ENCODE peak calls at places on chromosome 4, in five cellular contexts. F is A549, Y is SK-N-SH, U is K562, Z is H1. Q is an unnamed sample.

GRCh38 chr4:41212221-41213203 is 1.8 kb downstream of the APBB2 start:
- DNase-seq in F (peak; percentile 69), Y (peak; percentile 55), U (no peak), Z (no peak), Q (peak; percentile 64)

GRCh38 chr4:126209117-126209516 is 894.4 kb downstream of the FAT4 start:
- DNase-seq in F (no peak), Y (no peak), U (no peak), Z (no peak), Q (no peak)

GRCh38 chr4:4182835-4183568 is 43.7 kb downstream of the OTOP1 start:
- DNase-seq in F (peak; percentile 5), Y (peak; percentile 21), U (peak; percentile 61), Z (peak; percentile 39), Q (peak; percentile 57)

GRCh38 chr4:82733636-82734035 is 65.0 kb downstream of the SCD5 start:
- DNase-seq in F (no peak), Y (no peak), U (no peak), Z (no peak), Q (no peak)

GRCh38 chr4:146398404-146398803 is 123.3 kb downstream of the SLC10A7 start:
- DNase-seq in F (no peak), Y (no peak), U (no peak), Z (no peak), Q (no peak)

GRCh38 chr4:138233313-138233712 is 8.8 kb downstream of the SLC7A11 start:
- DNase-seq in F (no peak), Y (no peak), U (no peak), Z (no peak), Q (no peak)

GRCh38 chr4:123659759-123660158 is 263.2 kb downstream of the SPRY1 start:
- DNase-seq in F (peak; percentile 12), Y (no peak), U (no peak), Z (no peak), Q (peak; percentile 39)

GRCh38 chr4:2090642-2091041 is 31.5 kb downstream of the NAT8L start:
- DNase-seq in F (no peak), Y (no peak), U (no peak), Z (no peak), Q (no peak)

GRCh38 chr4:110610940-110611785 is 11.7 kb downstream of the PITX2 start:
- DNase-seq in F (peak; percentile 60), Y (no peak), U (no peak), Z (no peak), Q (no peak)

GRCh38 chr4:83180469-83180968 is 66.0 kb upstream of the PLAC8 start:
- DNase-seq in F (no peak), Y (no peak), U (no peak), Z (no peak), Q (no peak)

GRCh38 chr4:25070512-25070911 is 39.8 kb upstream of the LGI2 start:
- DNase-seq in F (no peak), Y (no peak), U (no peak), Z (no peak), Q (no peak)

GRCh38 chr4:144356941-144357381 is 216.4 kb upstream of the GYPA start:
- DNase-seq in F (no peak), Y (no peak), U (no peak), Z (no peak), Q (no peak)

GRCh38 chr4:158586881-158587280 is 65.2 kb downstream of the RXFP1 start:
- DNase-seq in F (no peak), Y (no peak), U (no peak), Z (no peak), Q (no peak)

GRCh38 chr4:88989990-88990389 is 67.0 kb downstream of the FAM13A start:
- DNase-seq in F (no peak), Y (no peak), U (no peak), Z (no peak), Q (no peak)

GRCh38 chr4:12933760-12934221 is 550.3 kb downstream of the RAB28 start:
- DNase-seq in F (no peak), Y (no peak), U (no peak), Z (no peak), Q (peak; percentile 96)

GRCh38 chr4:184310881-184311709 is 93.4 kb upstream of the ENPP6 start:
- DNase-seq in F (no peak), Y (no peak), U (no peak), Z (no peak), Q (peak; percentile 53)

GRCh38 chr4:175998782-175999181 is 66.9 kb upstream of the WDR17 start:
- DNase-seq in F (peak; percentile 17), Y (no peak), U (no peak), Z (peak; percentile 43), Q (no peak)

GRCh38 chr4:109979932-109980717 is 67.4 kb downstream of the EGF start:
- DNase-seq in F (peak; percentile 5), Y (no peak), U (no peak), Z (no peak), Q (no peak)

GRCh38 chr4:108163352-108163751 is 5.4 kb downstream of the LEF1 start:
- DNase-seq in F (no peak), Y (no peak), U (no peak), Z (no peak), Q (no peak)

GRCh38 chr4:14180983-14181601 is 553.6 kb upstream of the BOD1L1 start:
- DNase-seq in F (peak; percentile 82), Y (no peak), U (no peak), Z (no peak), Q (no peak)

GRCh38 chr4:69830529-69831269 is 29.2 kb downstream of the SULT1E1 start:
- DNase-seq in F (peak; percentile 18), Y (no peak), U (no peak), Z (no peak), Q (peak; percentile 81)

GRCh38 chr4:24748758-24749350 is 46.5 kb upstream of the SOD3 start:
- DNase-seq in F (peak; percentile 0), Y (no peak), U (no peak), Z (no peak), Q (no peak)

DNA sequence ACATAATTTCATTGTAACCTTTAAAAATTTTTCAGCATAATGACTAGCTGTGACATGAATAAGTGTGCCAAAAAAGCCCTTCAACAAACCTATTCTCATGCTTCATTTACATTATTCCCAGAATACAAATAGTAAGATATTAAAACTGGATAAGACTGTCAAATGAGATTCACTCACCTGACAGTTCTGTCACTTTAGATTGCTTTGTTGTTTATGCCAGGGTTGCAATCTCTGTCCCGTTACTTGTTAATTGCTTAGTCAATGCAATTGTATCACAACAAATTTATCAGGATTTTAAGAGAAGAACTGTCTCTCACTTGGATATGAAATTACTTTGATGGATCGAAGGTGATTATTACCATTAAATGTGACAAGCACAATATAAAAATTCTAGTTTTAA is 616.0 kb upstream of the IGFBP7 start:
- DNase-seq in F (no peak), Y (no peak), U (no peak), Z (no peak), Q (no peak)
- TF ChIP-seq EP300 in F (no peak), Y (no peak), U (no peak), Z (no peak), Q (no peak)

GRCh38 chr4:15375707-15376106 is 52.1 kb upstream of the C1QTNF7 start:
- DNase-seq in F (no peak), Y (no peak), U (no peak), Z (no peak), Q (no peak)

GRCh38 chr4:15376594-15376993 is 51.2 kb upstream of the C1QTNF7 start:
- DNase-seq in F (peak; percentile 4), Y (no peak), U (no peak), Z (peak; percentile 10), Q (peak; percentile 13)

GRCh38 chr4:15376145-15376544 is 51.7 kb upstream of the C1QTNF7 start:
- DNase-seq in F (no peak), Y (no peak), U (no peak), Z (no peak), Q (no peak)

GRCh38 chr4:15378055-15378454 is 49.8 kb upstream of the C1QTNF7 start:
- DNase-seq in F (no peak), Y (no peak), U (no peak), Z (no peak), Q (no peak)

GRCh38 chr4:15378493-15378892 is 49.3 kb upstream of the C1QTNF7 start:
- DNase-seq in F (no peak), Y (no peak), U (no peak), Z (no peak), Q (no peak)
- H3K4me2 ChIP-seq in F (no peak overlapping the region), Y (peak overlapping the region; percentile 3), U (no peak overlapping the region), Z (no peak overlapping the region), Q (no peak overlapping the region)

GRCh38 chr4:56272946-56273728 is 114.2 kb downstream of the AASDH start:
- DNase-seq in F (no peak), Y (no peak), U (no peak), Z (no peak), Q (no peak)
- TF ChIP-seq EP300 in F (no peak), Y (no peak), U (no peak), Z (no peak), Q (no peak)

GRCh38 chr4:153341575-153342090 is 2.9 kb upstream of the MND1 start:
- DNase-seq in F (peak; percentile 23), Y (no peak), U (no peak), Z (no peak), Q (peak; percentile 7)
- H3K4me2 ChIP-seq in F (peak overlapping the region; percentile 28), Y (no peak overlapping the region), U (peak overlapping the region; percentile 44), Z (no peak overlapping the region), Q (no peak overlapping the region)

DNA sequence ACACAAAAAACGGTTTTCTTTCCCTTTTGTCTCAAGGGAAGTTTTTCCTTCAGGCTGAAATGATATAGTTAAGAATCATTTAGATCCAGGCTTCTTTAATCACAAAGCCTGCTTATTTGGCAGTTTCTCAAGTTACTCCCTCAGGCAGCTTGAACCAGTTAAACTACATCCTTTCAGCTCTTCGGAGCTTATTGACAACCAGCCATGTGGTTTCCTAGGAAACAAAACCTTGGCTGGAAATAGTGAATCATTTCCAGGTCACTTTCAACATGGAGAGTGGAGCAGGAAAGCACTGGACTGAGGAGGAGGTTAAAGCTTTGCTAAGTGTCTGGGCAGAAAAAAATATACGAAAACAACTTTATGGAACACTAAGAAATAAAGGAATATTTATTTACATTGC is 23.0 kb upstream of the AASDH start:
- DNase-seq in F (peak; percentile 79), Y (peak; percentile 69), U (no peak), Z (peak; percentile 36), Q (peak; percentile 72)
- TF ChIP-seq EP300 in F (no peak), Y (no peak), U (no peak), Z (no peak), Q (no peak)

GRCh38 chr4:77578145-77578544 is 27.5 kb upstream of the CXCL13 start:
- DNase-seq in F (no peak), Y (no peak), U (no peak), Z (no peak), Q (no peak)

GRCh38 chr4:77582151-77582550 is 23.5 kb upstream of the CXCL13 start:
- DNase-seq in F (no peak), Y (no peak), U (no peak), Z (no peak), Q (no peak)

GRCh38 chr4:77582716-77583115 is 22.9 kb upstream of the CXCL13 start:
- DNase-seq in F (peak; percentile 7), Y (no peak), U (no peak), Z (no peak), Q (no peak)

GRCh38 chr4:77581724-77582123 is 23.9 kb upstream of the CXCL13 start:
- DNase-seq in F (no peak), Y (no peak), U (no peak), Z (no peak), Q (no peak)

GRCh38 chr4:77579406-77580076 is 26.1 kb upstream of the CXCL13 start:
- DNase-seq in F (peak; percentile 23), Y (no peak), U (no peak), Z (no peak), Q (no peak)
- H3K4me2 ChIP-seq in F (peak overlapping the region; percentile 28), Y (peak overlapping the region; percentile 39), U (no peak overlapping the region), Z (no peak overlapping the region), Q (no peak overlapping the region)